ENCODE peak calls at places on chromosomes 7 and 10, in five cellular contexts. H is left lung; V is GM20000; S is CD4-positive, CD25-positive, alpha-beta regulatory T cell; J is IMR-90. G is an unnamed sample.

GRCh38 chr10:97683556-97684357 is 3.3 kb downstream of the AVPI1 start:
- DNase-seq in J (peak), H (no peak), S (no peak), V (no peak), G (no peak)

GRCh38 chr7:79272066-79272669 is 181.3 kb downstream of the MAGI2 start:
- DNase-seq in S (peak), H (no peak), J (peak), V (peak), G (no peak)

GRCh38 chr7:106959753-106960152 is 84.8 kb upstream of the PRKAR2B start:
- DNase-seq in S (no peak), V (peak), H (no peak), J (no peak), G (no peak)

GRCh38 chr10:58568428-58568935 is 55.8 kb downstream of the BICC1 start:
- DNase-seq in V (no peak), H (no peak), S (no peak), J (no peak), G (no peak)

GRCh38 chr10:16996530-16996964 is 133.1 kb downstream of the CUBN start:
- DNase-seq in H (no peak), S (no peak), J (peak), V (no peak), G (no peak)

GRCh38 chr7:117872565-117873055 is 631 bp downstream of the CTTNBP2 start:
- DNase-seq in S (no peak), J (no peak), H (no peak), V (peak), G (no peak)

GRCh38 chr7:36109013-36109627 is 43.9 kb upstream of the EEPD1 start:
- DNase-seq in H (no peak), V (no peak), J (no peak), S (no peak), G (no peak)

GRCh38 chr7:146510088-146510680 is 393.6 kb downstream of the CNTNAP2 start:
- DNase-seq in H (no peak), V (no peak), S (no peak), J (no peak), G (no peak)

G was measured in naive thymus-derived CD4-positive, alpha-beta T cell.